ENCODE peak calls at places on chromosomes 12 and 14, in four cellular contexts. One of them, this sample, is unnamed.
A peak's percentile ranks its signal among the peaks of the same experiment; 100 is the strongest.

GRCh38 chr12:53530920-53531319 is 23.6 kb upstream of the NPFF start:
- DNase-seq in bronchial epithelial cell: peak; percentile 76
- DNase-seq in natural killer cell: no peak
- DNase-seq in tibial artery: no peak
- DNase-seq in this sample: no peak

GRCh38 chr14:39265032-39265431 is 31.3 kb downstream of the MIA2 start:
- DNase-seq in natural killer cell: no peak
- DNase-seq in bronchial epithelial cell: peak; percentile 54
- DNase-seq in tibial artery: no peak
- DNase-seq in this sample: no peak

GRCh38 chr12:105272814-105273416 is 36.9 kb upstream of the APPL2 start:
- DNase-seq in natural killer cell: no peak
- DNase-seq in bronchial epithelial cell: peak; percentile 86
- DNase-seq in tibial artery: no peak
- DNase-seq in this sample: no peak

GRCh38 chr12:121085113-121085841 is 46.2 kb upstream of the OASL start:
- DNase-seq in bronchial epithelial cell: no peak
- DNase-seq in natural killer cell: no peak
- DNase-seq in tibial artery: no peak
- DNase-seq in this sample: no peak

GRCh38 chr14:69582207-69582606 is 7.5 kb upstream of the CCDC177 start:
- DNase-seq in natural killer cell: no peak
- DNase-seq in bronchial epithelial cell: peak; percentile 63
- DNase-seq in tibial artery: no peak
- DNase-seq in this sample: no peak

GRCh38 chr12:32083489-32083888 is 23.2 kb upstream of the BICD1 start:
- DNase-seq in natural killer cell: no peak
- DNase-seq in tibial artery: no peak
- DNase-seq in bronchial epithelial cell: peak; percentile 46
- DNase-seq in this sample: no peak

GRCh38 chr14:34199585-34199984 is 248.7 kb upstream of the EGLN3 start:
- DNase-seq in tibial artery: no peak
- DNase-seq in bronchial epithelial cell: peak; percentile 67
- DNase-seq in natural killer cell: no peak
- DNase-seq in this sample: no peak

GRCh38 chr14:20631023-20631820 is 10.3 kb downstream of the OR6S1 start:
- DNase-seq in natural killer cell: no peak
- DNase-seq in bronchial epithelial cell: peak; percentile 55
- DNase-seq in tibial artery: peak; percentile 42
- DNase-seq in this sample: no peak

GRCh38 chr14:73025544-73025943 is 1.4 kb downstream of the ZFYVE1 start:
- DNase-seq in bronchial epithelial cell: no peak
- DNase-seq in tibial artery: no peak
- DNase-seq in natural killer cell: no peak
- DNase-seq in this sample: no peak

GRCh38 chr14:54147285-54147684 is 190.7 kb upstream of the BMP4 start:
- DNase-seq in tibial artery: no peak
- DNase-seq in natural killer cell: no peak
- DNase-seq in bronchial epithelial cell: peak; percentile 65
- DNase-seq in this sample: no peak

GRCh38 chr14:88463318-88463717 is 77.9 kb downstream of the SPATA7 start:
- DNase-seq in bronchial epithelial cell: peak; percentile 22
- DNase-seq in tibial artery: no peak
- DNase-seq in natural killer cell: no peak
- DNase-seq in this sample: no peak

GRCh38 chr12:115657081-115658013 is 620.1 kb downstream of the MED13L start:
- DNase-seq in natural killer cell: no peak
- DNase-seq in bronchial epithelial cell: peak; percentile 66
- DNase-seq in tibial artery: no peak
- DNase-seq in this sample: no peak

GRCh38 chr14:72433511-72433910 is 460.4 kb downstream of the DPF3 start:
- DNase-seq in tibial artery: no peak
- DNase-seq in bronchial epithelial cell: peak; percentile 15
- DNase-seq in natural killer cell: no peak
- DNase-seq in this sample: no peak

GRCh38 chr12:96155181-96155580 is 39.0 kb upstream of the ELK3 start:
- DNase-seq in tibial artery: no peak
- DNase-seq in natural killer cell: no peak
- DNase-seq in bronchial epithelial cell: no peak
- DNase-seq in this sample: no peak

GRCh38 chr12:85468356-85469157 is 188.5 kb downstream of the ALX1 start:
- DNase-seq in tibial artery: no peak
- DNase-seq in natural killer cell: no peak
- DNase-seq in bronchial epithelial cell: peak; percentile 85
- DNase-seq in this sample: no peak

GRCh38 chr12:1418144-1418543 is 176.2 kb downstream of the FBXL14 start:
- DNase-seq in natural killer cell: no peak
- DNase-seq in bronchial epithelial cell: no peak
- DNase-seq in tibial artery: no peak
- DNase-seq in this sample: no peak

GRCh38 chr12:51430196-51430895 is 5.7 kb downstream of the SLC4A8 start:
- DNase-seq in bronchial epithelial cell: no peak
- DNase-seq in tibial artery: no peak
- DNase-seq in natural killer cell: no peak
- DNase-seq in this sample: no peak

GRCh38 chr14:36967892-36968555 is 204.4 kb downstream of the SLC25A21 start:
- DNase-seq in bronchial epithelial cell: peak; percentile 62
- DNase-seq in natural killer cell: no peak
- DNase-seq in tibial artery: no peak
- DNase-seq in this sample: no peak

GRCh38 chr12:130761537-130762318 is 45.6 kb upstream of the RIMBP2 start:
- DNase-seq in natural killer cell: no peak
- DNase-seq in bronchial epithelial cell: peak; percentile 59
- DNase-seq in tibial artery: no peak
- DNase-seq in this sample: peak; percentile 57

GRCh38 chr14:31122098-31122611 is 85.4 kb downstream of the HECTD1 start:
- DNase-seq in tibial artery: no peak
- DNase-seq in bronchial epithelial cell: peak; percentile 15
- DNase-seq in natural killer cell: no peak
- DNase-seq in this sample: no peak

GRCh38 chr14:33916663-33917565 is 34.0 kb downstream of the EGLN3 start:
- DNase-seq in natural killer cell: no peak
- DNase-seq in bronchial epithelial cell: peak; percentile 80
- DNase-seq in tibial artery: no peak
- DNase-seq in this sample: no peak

GRCh38 chr14:58607571-58608317 is 30.0 kb upstream of the DACT1 start:
- DNase-seq in bronchial epithelial cell: peak; percentile 69
- DNase-seq in natural killer cell: no peak
- DNase-seq in tibial artery: no peak
- DNase-seq in this sample: no peak

GRCh38 chr14:91154851-91155625 is 41.2 kb downstream of the DGLUCY start:
- DNase-seq in bronchial epithelial cell: peak; percentile 56
- DNase-seq in natural killer cell: peak; percentile 63
- DNase-seq in tibial artery: no peak
- DNase-seq in this sample: no peak

GRCh38 chr14:65810326-65810725 is 397.8 kb downstream of the FUT8 start:
- DNase-seq in bronchial epithelial cell: peak; percentile 1
- DNase-seq in natural killer cell: no peak
- DNase-seq in tibial artery: no peak
- DNase-seq in this sample: no peak

GRCh38 chr14:87630808-87631207 is 362.2 kb downstream of the GALC start:
- DNase-seq in bronchial epithelial cell: no peak
- DNase-seq in tibial artery: no peak
- DNase-seq in natural killer cell: no peak
- DNase-seq in this sample: no peak

GRCh38 chr12:43444940-43445564 is 107.0 kb downstream of the ADAMTS20 start:
- DNase-seq in natural killer cell: no peak
- DNase-seq in tibial artery: peak; percentile 28
- DNase-seq in bronchial epithelial cell: peak; percentile 70
- DNase-seq in this sample: peak; percentile 54

GRCh38 chr12:116381744-116382455 is 104.4 kb upstream of the MED13L start:
- DNase-seq in natural killer cell: no peak
- DNase-seq in bronchial epithelial cell: peak; percentile 56
- DNase-seq in tibial artery: no peak
- DNase-seq in this sample: no peak

GRCh38 chr14:98951031-98951430 is 321.0 kb downstream of the BCL11B start:
- DNase-seq in bronchial epithelial cell: no peak
- DNase-seq in tibial artery: no peak
- DNase-seq in natural killer cell: no peak
- DNase-seq in this sample: no peak

GRCh38 chr12:89350661-89351488 is 1.4 kb downstream of the DUSP6 start:
- DNase-seq in natural killer cell: peak; percentile 36
- DNase-seq in tibial artery: no peak
- DNase-seq in bronchial epithelial cell: no peak
- DNase-seq in this sample: no peak

GRCh38 chr12:67469666-67470065 is 178.9 kb upstream of the DYRK2 start:
- DNase-seq in natural killer cell: no peak
- DNase-seq in tibial artery: no peak
- DNase-seq in bronchial epithelial cell: no peak
- DNase-seq in this sample: peak; percentile 17

GRCh38 chr14:70952485-70952884 is 45.2 kb downstream of the PCNX1 start:
- DNase-seq in bronchial epithelial cell: no peak
- DNase-seq in natural killer cell: no peak
- DNase-seq in tibial artery: no peak
- DNase-seq in this sample: no peak

GRCh38 chr14:70954068-70954467 is 46.8 kb downstream of the PCNX1 start:
- DNase-seq in natural killer cell: no peak
- DNase-seq in bronchial epithelial cell: no peak
- DNase-seq in tibial artery: no peak
- DNase-seq in this sample: no peak

GRCh38 chr14:70956511-70956910 is 49.3 kb downstream of the PCNX1 start:
- DNase-seq in natural killer cell: no peak
- DNase-seq in tibial artery: no peak
- DNase-seq in bronchial epithelial cell: no peak
- DNase-seq in this sample: no peak

GRCh38 chr14:70955543-70956480 is 48.6 kb downstream of the PCNX1 start:
- DNase-seq in tibial artery: no peak
- DNase-seq in bronchial epithelial cell: peak; percentile 23
- DNase-seq in natural killer cell: no peak
- DNase-seq in this sample: peak; percentile 55

GRCh38 chr14:70957710-70958109 is 50.5 kb downstream of the PCNX1 start:
- DNase-seq in natural killer cell: no peak
- DNase-seq in tibial artery: no peak
- DNase-seq in bronchial epithelial cell: no peak
- DNase-seq in this sample: no peak
- TF ChIP-seq CTCF in natural killer cell: no peak
- TF ChIP-seq CTCF in tibial artery: no peak
- TF ChIP-seq CTCF in bronchial epithelial cell: no peak
- TF ChIP-seq CTCF in this sample: no peak

GRCh38 chr12:113875681-113876080 is 90.4 kb downstream of the RBM19 start:
- DNase-seq in natural killer cell: no peak
- DNase-seq in tibial artery: no peak
- DNase-seq in bronchial epithelial cell: no peak
- DNase-seq in this sample: no peak

GRCh38 chr12:113874326-113874725 is 91.8 kb downstream of the RBM19 start:
- DNase-seq in natural killer cell: no peak
- DNase-seq in bronchial epithelial cell: no peak
- DNase-seq in tibial artery: no peak
- DNase-seq in this sample: no peak

GRCh38 chr12:113876160-113876559 is 90.0 kb downstream of the RBM19 start:
- DNase-seq in tibial artery: no peak
- DNase-seq in bronchial epithelial cell: no peak
- DNase-seq in natural killer cell: no peak
- DNase-seq in this sample: no peak

GRCh38 chr12:113874999-113875561 is 91.0 kb downstream of the RBM19 start:
- DNase-seq in tibial artery: no peak
- DNase-seq in bronchial epithelial cell: no peak
- DNase-seq in natural killer cell: no peak
- DNase-seq in this sample: no peak

GRCh38 chr12:113873741-113874140 is 92.4 kb downstream of the RBM19 start:
- DNase-seq in tibial artery: no peak
- DNase-seq in natural killer cell: no peak
- DNase-seq in bronchial epithelial cell: no peak
- DNase-seq in this sample: no peak
- TF ChIP-seq CTCF in tibial artery: no peak
- TF ChIP-seq CTCF in natural killer cell: no peak
- TF ChIP-seq CTCF in bronchial epithelial cell: no peak
- TF ChIP-seq CTCF in this sample: no peak

GRCh38 chr14:52729925-52730707 is at the start of gene STYX:
- DNase-seq in bronchial epithelial cell: peak; percentile 95
- DNase-seq in natural killer cell: peak; percentile 96
- DNase-seq in tibial artery: peak; percentile 99
- DNase-seq in this sample: peak; percentile 97
- TF ChIP-seq CTCF in bronchial epithelial cell: peak; percentile 8
- TF ChIP-seq CTCF in natural killer cell: no peak
- TF ChIP-seq CTCF in tibial artery: peak; percentile 30
- TF ChIP-seq CTCF in this sample: no peak

GRCh38 chr12:127280393-127281275 is 986.3 kb upstream of the TMEM132C start:
- DNase-seq in tibial artery: no peak
- DNase-seq in bronchial epithelial cell: no peak
- DNase-seq in natural killer cell: peak; percentile 33
- DNase-seq in this sample: no peak
- TF ChIP-seq CTCF in tibial artery: peak; percentile 68
- TF ChIP-seq CTCF in bronchial epithelial cell: peak; percentile 93
- TF ChIP-seq CTCF in natural killer cell: peak; percentile 72
- TF ChIP-seq CTCF in this sample: peak; percentile 59

GRCh38 chr14:74843653-74844052 is 32.3 kb downstream of the PROX2 start:
- DNase-seq in bronchial epithelial cell: no peak
- DNase-seq in tibial artery: no peak
- DNase-seq in natural killer cell: no peak
- DNase-seq in this sample: no peak
- TF ChIP-seq CTCF in bronchial epithelial cell: no peak
- TF ChIP-seq CTCF in tibial artery: no peak
- TF ChIP-seq CTCF in natural killer cell: no peak
- TF ChIP-seq CTCF in this sample: no peak

DNA sequence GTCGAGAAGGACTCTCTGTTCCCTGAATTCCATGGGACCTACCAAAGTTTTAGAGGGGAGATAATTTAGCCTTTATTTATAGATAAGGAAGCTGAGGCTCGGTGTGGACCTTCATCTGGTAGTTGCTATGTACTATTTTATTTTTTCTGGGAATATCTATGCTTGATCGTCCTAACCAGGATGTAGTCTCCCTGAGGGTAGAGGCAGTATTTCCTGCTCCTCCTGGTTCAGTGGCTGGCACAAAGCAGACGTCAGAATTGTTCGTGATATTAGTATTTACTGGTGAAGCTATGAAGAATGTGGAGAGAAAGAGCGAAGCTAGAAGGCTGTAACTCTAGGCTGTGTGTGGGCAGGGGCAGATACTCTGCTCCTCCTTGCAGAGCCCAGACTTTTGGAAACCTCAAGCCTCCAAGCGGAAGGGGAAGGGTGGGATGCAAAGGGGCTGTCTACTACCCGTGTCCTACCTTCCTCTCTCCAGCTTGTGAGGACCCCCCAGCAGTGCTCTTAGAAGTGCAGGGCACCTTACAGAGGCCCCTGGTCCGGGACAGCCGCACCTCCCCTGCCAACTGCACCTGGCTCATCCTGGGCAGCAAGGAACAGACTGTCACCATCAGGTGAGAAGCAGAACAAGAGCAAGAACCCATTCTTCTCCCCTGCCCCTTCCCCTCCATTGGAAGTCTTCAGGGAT is 1.4 kb downstream of the LRP10 start:
- DNase-seq in bronchial epithelial cell: peak; percentile 10
- DNase-seq in natural killer cell: no peak
- DNase-seq in tibial artery: no peak
- DNase-seq in this sample: no peak
- TF ChIP-seq CTCF in bronchial epithelial cell: no peak
- TF ChIP-seq CTCF in natural killer cell: peak; percentile 37
- TF ChIP-seq CTCF in tibial artery: no peak
- TF ChIP-seq CTCF in this sample: no peak

DNA sequence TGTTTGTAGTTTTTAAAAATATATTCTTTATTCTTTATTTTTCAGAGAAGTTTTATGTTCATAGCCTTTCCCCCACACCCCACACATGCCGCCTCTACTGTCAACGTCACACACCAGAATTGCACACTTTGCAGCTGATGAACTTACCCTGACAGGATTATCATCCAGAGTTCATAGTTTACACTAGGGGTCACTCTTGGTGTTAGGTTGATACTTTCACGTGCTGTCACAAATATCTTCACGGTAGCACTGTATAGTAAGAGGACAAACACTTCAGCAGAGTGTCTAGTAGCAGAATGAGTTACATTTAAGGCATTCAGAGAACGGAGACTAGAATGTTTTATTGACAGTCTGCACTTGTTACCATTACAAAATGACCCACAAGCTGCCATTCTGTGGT is 5.2 kb downstream of the DPPA3 start:
- DNase-seq in tibial artery: no peak
- DNase-seq in bronchial epithelial cell: peak; percentile 1
- DNase-seq in natural killer cell: no peak
- DNase-seq in this sample: no peak
- TF ChIP-seq CTCF in tibial artery: no peak
- TF ChIP-seq CTCF in bronchial epithelial cell: no peak
- TF ChIP-seq CTCF in natural killer cell: peak; percentile 20
- TF ChIP-seq CTCF in this sample: no peak

This sample was measured in CD8-positive, alpha-beta T cell.